ENCODE peak calls at places on chromosomes 6 and 20, in five cellular contexts. I is activated CD4-positive, alpha-beta T cell treated with anti-CD3 and anti-CD28 coated beads for 36 hours; P is hippocampal formation; M is NCI-H1092; L is NCI-H774. F is an unnamed sample.

GRCh38 chr6:138012682-138013081 is 94.5 kb downstream of the PERP start:
- DNase-seq in L (no peak), I (no peak), P (no peak), M (no peak), F (peak)

GRCh38 chr20:47350691-47351545 is 5.6 kb downstream of the ZMYND8 start:
- DNase-seq in M (no peak), P (peak), I (no peak), L (no peak), F (no peak)

GRCh38 chr6:127737009-127737486 is 160.1 kb downstream of the C6orf58 start:
- DNase-seq in L (peak), P (peak), I (peak), M (peak), F (peak)

GRCh38 chr6:68895929-68896328 is 260.8 kb downstream of the ADGRB3 start:
- DNase-seq in I (no peak), P (no peak), M (no peak), L (no peak), F (no peak)

GRCh38 chr6:41887355-41887754 is 7.8 kb downstream of the USP49 start:
- DNase-seq in L (no peak), P (no peak), M (no peak), I (no peak), F (no peak)

GRCh38 chr6:32108727-32109113 is 418 bp downstream of the TNXB start:
- DNase-seq in L (no peak), M (no peak), I (no peak), P (no peak), F (no peak)

GRCh38 chr6:127013865-127014264 is 104.6 kb upstream of the RSPO3 start:
- DNase-seq in M (no peak), L (no peak), I (no peak), P (no peak), F (no peak)

GRCh38 chr6:125314019-125314581 is 12.3 kb upstream of the HDDC2 start:
- DNase-seq in M (no peak), L (peak), I (peak), P (peak), F (peak)

GRCh38 chr20:46419882-46420281 is 13.5 kb upstream of the ELMO2 start:
- DNase-seq in P (no peak), M (no peak), I (no peak), L (no peak), F (no peak)

GRCh38 chr6:152293404-152293803 is 343.8 kb downstream of the SYNE1 start:
- DNase-seq in P (no peak), I (no peak), L (peak), M (peak), F (no peak)

GRCh38 chr20:17505664-17506517 is 25.3 kb downstream of the BFSP1 start:
- DNase-seq in L (no peak), M (no peak), I (peak), P (no peak), F (no peak)

GRCh38 chr6:169866140-169866534 is 114.7 kb downstream of the ERMARD start:
- DNase-seq in M (no peak), I (no peak), P (no peak), L (no peak), F (no peak)

GRCh38 chr6:139291813-139292619 is at the start of gene TXLNB:
- DNase-seq in L (peak), I (peak), P (peak), M (no peak), F (no peak)

GRCh38 chr6:110491644-110492317 is 15.4 kb upstream of the SLC22A16 start:
- DNase-seq in L (no peak), I (no peak), M (no peak), P (no peak), F (no peak)

GRCh38 chr6:27414996-27415395 is 26.4 kb downstream of the ZNF391 start:
- DNase-seq in P (peak), I (no peak), L (no peak), M (no peak), F (no peak)

GRCh38 chr6:81999270-81999669 is 246.8 kb upstream of the TENT5A start:
- DNase-seq in M (no peak), P (no peak), L (no peak), I (no peak), F (no peak)

GRCh38 chr6:168341280-168341679 is 21.7 kb upstream of the DACT2 start:
- DNase-seq in P (no peak), M (no peak), L (no peak), I (no peak), F (no peak)

GRCh38 chr6:34564181-34564580 is 8.1 kb upstream of the SPDEF start:
- DNase-seq in M (no peak), P (no peak), L (no peak), I (no peak), F (no peak)

GRCh38 chr6:158073776-158074175 is 92.1 kb downstream of the SYNJ2 start:
- DNase-seq in P (no peak), M (no peak), L (no peak), I (no peak), F (no peak)

GRCh38 chr20:61901421-61902212 is 164.1 kb downstream of the TAF4 start:
- DNase-seq in P (no peak), I (no peak), M (no peak), L (no peak), F (no peak)

GRCh38 chr6:43477235-43478007 is at the start of gene TJAP1:
- DNase-seq in L (peak), I (peak), P (peak), M (peak), F (peak)

GRCh38 chr20:34111057-34111711 is 859 bp downstream of the EIF2S2 start:
- DNase-seq in I (no peak), L (no peak), M (no peak), P (no peak), F (no peak)

GRCh38 chr20:38196592-38196991 is 31.5 kb upstream of the TGM2 start:
- DNase-seq in L (no peak), I (no peak), M (no peak), P (no peak), F (no peak)

GRCh38 chr6:149766156-149766768 is 16.7 kb downstream of the PCMT1 start:
- DNase-seq in M (no peak), P (no peak), I (no peak), L (no peak), F (no peak)

GRCh38 chr20:36465109-36466080 is 75.9 kb upstream of the MYL9 start:
- DNase-seq in I (peak), L (no peak), P (no peak), M (no peak), F (no peak)

GRCh38 chr6:157984686-157985225 is 3.1 kb downstream of the SYNJ2 start:
- DNase-seq in L (no peak), I (peak), M (no peak), P (no peak), F (no peak)

GRCh38 chr6:67541591-67541990 is 1093.5 kb upstream of the ADGRB3 start:
- DNase-seq in M (no peak), L (no peak), P (no peak), I (no peak), F (no peak)

GRCh38 chr6:56933650-56934049 is 21.3 kb upstream of the BEND6 start:
- DNase-seq in I (no peak), M (no peak), L (no peak), P (no peak), F (no peak)

GRCh38 chr6:53692172-53692571 is 26.6 kb upstream of the KLHL31 start:
- DNase-seq in I (no peak), M (no peak), P (no peak), L (no peak), F (no peak)

GRCh38 chr20:24465730-24466129 is 3.7 kb upstream of the SYNDIG1 start:
- DNase-seq in P (peak), M (no peak), L (no peak), I (no peak), F (no peak)

GRCh38 chr6:116530436-116530835 is 15.0 kb downstream of the TRAPPC3L start:
- DNase-seq in L (peak), P (no peak), I (no peak), M (no peak), F (peak)